ENCODE peak calls at places on chromosomes 12 and 14, in seven cellular contexts. I, K, M, C, X, L and Z are unnamed samples. For H3K4me1, the result is how much of the 10 kb centered on the place peaks cover.

GRCh38 chr14:87175175-87175574 is 817.8 kb downstream of the GALC start:
- DNase-seq in I (no peak), K (no peak), M (no peak), C (no peak), X (no peak), L (no peak), Z (no peak)

GRCh38 chr12:50380761-50381325 is 15.6 kb downstream of the FAM186A start:
- DNase-seq in I (no peak), K (no peak), M (no peak), C (no peak), X (no peak), L (no peak), Z (no peak)

GRCh38 chr12:58925111-58925732 is 4.9 kb upstream of the LRIG3 start:
- DNase-seq in I (no peak), K (no peak), M (no peak), C (no peak), X (peak), L (peak), Z (peak)

GRCh38 chr12:118055144-118055557 is 5.8 kb downstream of the WSB2 start:
- DNase-seq in I (peak), K (peak), M (no peak), C (peak), X (no peak), L (peak), Z (peak)

GRCh38 chr14:85528080-85528881 is 1.7 kb upstream of the FLRT2 start:
- DNase-seq in I (no peak), K (peak), M (no peak), C (no peak), X (peak), L (peak), Z (no peak)

GRCh38 chr12:10771132-10771733 is 31.2 kb downstream of the TAS2R7 start:
- DNase-seq in I (no peak), K (peak), M (no peak), C (no peak), X (peak), L (no peak), Z (no peak)

GRCh38 chr14:76011959-76012802 is 26.6 kb downstream of the IFT43 start:
- DNase-seq in I (peak), K (no peak), M (peak), C (peak), X (peak), L (no peak), Z (no peak)

GRCh38 chr14:32709072-32709471 is 229.6 kb upstream of the NPAS3 start:
- DNase-seq in I (no peak), K (peak), M (no peak), C (peak), X (peak), L (no peak), Z (no peak)

GRCh38 chr14:77302926-77303325 is 17.8 kb downstream of the POMT2 start:
- DNase-seq in I (no peak), K (peak), M (no peak), C (no peak), X (peak), L (no peak), Z (no peak)

GRCh38 chr12:102503871-102504270 is 23.5 kb upstream of the IGF1 start:
- DNase-seq in I (no peak), K (no peak), M (no peak), C (no peak), X (no peak), L (no peak), Z (no peak)

GRCh38 chr12:1881301-1881700 is 37.2 kb downstream of the CACNA2D4 start:
- DNase-seq in I (no peak), K (no peak), M (peak), C (no peak), X (no peak), L (no peak), Z (no peak)

GRCh38 chr14:68278568-68279436 is 459.2 kb downstream of the RAD51B start:
- DNase-seq in I (no peak), K (peak), M (no peak), C (no peak), X (peak), L (peak), Z (no peak)

GRCh38 chr12:66596189-66596588 is 82.7 kb downstream of the GRIP1 start:
- DNase-seq in I (no peak), K (no peak), M (no peak), C (no peak), X (peak), L (no peak), Z (no peak)

GRCh38 chr12:124379938-124380754 is 85.3 kb downstream of the RFLNA start:
- DNase-seq in I (peak), K (peak), M (peak), C (peak), X (peak), L (no peak), Z (no peak)

GRCh38 chr14:100278702-100279101 is 27.5 kb downstream of the SLC25A29 start:
- DNase-seq in I (no peak), K (no peak), M (no peak), C (no peak), X (peak), L (no peak), Z (no peak)
- TF ChIP-seq CTCF in I (no peak), K (no peak), M (no peak), C (no peak), X (peak), L (no peak), Z (no peak)

GRCh38 chr12:81216739-81217138 is 138.9 kb downstream of the ACSS3 start:
- DNase-seq in I (no peak), K (no peak), M (no peak), C (no peak), X (no peak), L (no peak), Z (no peak)

GRCh38 chr12:81224626-81225025 is 146.7 kb downstream of the ACSS3 start:
- DNase-seq in I (no peak), K (no peak), M (no peak), C (no peak), X (no peak), L (no peak), Z (no peak)

GRCh38 chr12:81222841-81223595 is 145.1 kb downstream of the ACSS3 start:
- DNase-seq in I (no peak), K (no peak), M (no peak), C (no peak), X (no peak), L (no peak), Z (no peak)

GRCh38 chr12:81221681-81222080 is 143.8 kb downstream of the ACSS3 start:
- DNase-seq in I (no peak), K (no peak), M (no peak), C (no peak), X (no peak), L (no peak), Z (no peak)
- H3K4me3 ChIP-seq in I (no peak), K (no peak), M (no peak), C (no peak), X (no peak), L (no peak), Z (no peak)

GRCh38 chr14:69647216-69647615 is 35.8 kb downstream of the SUSD6 start:
- DNase-seq in I (no peak), K (no peak), M (no peak), C (no peak), X (no peak), L (no peak), Z (no peak)
- H3K4me1 ChIP-seq in I (half or more), K (half or more), M (half or more), C (under half), X (under half), L (half or more), Z (half or more)

DNA sequence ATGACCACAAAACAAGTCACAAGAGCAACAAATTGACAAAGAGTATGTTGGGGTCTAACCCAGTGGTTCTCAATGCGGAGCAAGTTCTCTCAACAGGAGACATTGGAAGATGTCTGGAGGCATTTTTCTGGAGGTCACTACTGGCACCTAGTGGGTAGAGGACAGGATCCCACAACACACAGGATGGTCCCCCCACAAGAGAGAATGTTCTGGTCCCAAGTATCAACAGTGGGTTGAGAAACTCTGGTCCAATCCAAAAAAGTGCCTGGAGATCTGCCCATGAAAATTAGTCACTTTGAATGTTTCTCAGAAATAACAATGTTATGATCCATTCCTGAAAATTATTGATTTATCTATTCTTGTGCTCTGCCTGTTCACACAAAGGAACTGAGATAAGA is 3.3 kb downstream of the SSH1 start:
- DNase-seq in I (no peak), K (peak), M (no peak), C (peak), X (peak), L (no peak), Z (no peak)
- TF ChIP-seq CTCF in I (peak), K (peak), M (peak), C (peak), X (peak), L (no peak), Z (no peak)

GRCh38 chr12:128458301-128458974 is 191.5 kb downstream of the TMEM132C start:
- DNase-seq in I (no peak), K (no peak), M (no peak), C (no peak), X (no peak), L (no peak), Z (no peak)

GRCh38 chr12:128463881-128464280 is 196.9 kb downstream of the TMEM132C start:
- DNase-seq in I (no peak), K (no peak), M (no peak), C (no peak), X (no peak), L (no peak), Z (no peak)

GRCh38 chr12:128455849-128456248 is 188.9 kb downstream of the TMEM132C start:
- DNase-seq in I (no peak), K (no peak), M (no peak), C (no peak), X (no peak), L (no peak), Z (no peak)

GRCh38 chr12:128459067-128459466 is 192.1 kb downstream of the TMEM132C start:
- DNase-seq in I (no peak), K (no peak), M (no peak), C (no peak), X (no peak), L (no peak), Z (no peak)
- H3K4me3 ChIP-seq in I (no peak), K (no peak), M (no peak), C (no peak), X (no peak), L (no peak), Z (no peak)

GRCh38 chr12:116125084-116125483 is 152.4 kb downstream of the MED13L start:
- DNase-seq in I (no peak), K (no peak), M (no peak), C (no peak), X (no peak), L (no peak), Z (no peak)
- H3K4me1 ChIP-seq in I (under half), K (half or more), M (under half), C (under half), X (half or more), L (half or more), Z (under half)

GRCh38 chr14:51651388-51652167 is at the start of gene FRMD6:
- DNase-seq in I (peak), K (peak), M (peak), C (peak), X (peak), L (peak), Z (peak)

GRCh38 chr14:51654549-51654879 is 2.8 kb downstream of the FRMD6 start:
- DNase-seq in I (no peak), K (no peak), M (no peak), C (no peak), X (no peak), L (no peak), Z (no peak)

GRCh38 chr14:51652168-51653095 is 722 bp downstream of the FRMD6 start:
- DNase-seq in I (peak), K (no peak), M (peak), C (peak), X (no peak), L (peak), Z (no peak)

GRCh38 chr14:51653855-51654548 is 2.3 kb downstream of the FRMD6 start:
- DNase-seq in I (no peak), K (no peak), M (no peak), C (no peak), X (no peak), L (no peak), Z (no peak)

DNA sequence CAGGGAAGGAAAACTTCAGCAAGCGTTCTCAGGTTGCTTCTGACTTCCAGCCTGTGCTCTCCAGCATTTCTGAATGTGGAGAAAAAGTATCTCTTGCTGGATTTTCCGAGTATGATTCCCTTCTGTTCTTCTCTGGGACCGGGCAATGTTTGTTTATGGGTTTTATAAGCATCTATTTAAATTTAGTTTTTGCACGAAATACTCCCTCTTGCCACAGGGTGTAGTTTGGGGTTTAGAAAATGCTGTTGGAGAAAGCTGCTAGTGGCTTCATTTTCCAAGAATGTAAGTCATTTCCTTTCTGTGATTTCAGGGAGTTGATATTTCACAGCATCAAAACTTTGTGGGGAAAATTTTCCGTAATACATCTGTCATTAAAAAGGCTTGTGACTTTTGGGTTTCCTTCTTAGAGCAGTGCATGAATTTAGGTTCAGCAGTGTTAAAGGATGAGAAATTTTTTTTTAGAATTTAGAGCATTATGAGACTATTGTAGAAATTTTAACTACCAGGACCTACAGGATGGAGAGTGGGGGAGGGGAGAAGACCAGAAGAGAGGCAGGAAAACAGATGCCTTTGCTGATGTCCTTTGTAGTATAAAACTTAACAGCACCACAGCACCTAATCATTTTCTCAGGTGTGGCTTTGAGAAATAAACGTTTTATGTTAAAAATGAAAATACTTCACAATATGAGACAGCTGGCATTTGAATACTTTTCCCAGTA is 1.5 kb downstream of the FRMD6 start:
- DNase-seq in I (no peak), K (peak), M (no peak), C (peak), X (peak), L (no peak), Z (no peak)
- TF ChIP-seq CTCF in I (peak), K (peak), M (no peak), C (peak), X (peak), L (no peak), Z (no peak)

GRCh38 chr12:105091495-105092206 is 7.4 kb upstream of the ALDH1L2 start:
- DNase-seq in I (no peak), K (no peak), M (no peak), C (no peak), X (no peak), L (no peak), Z (no peak)
- H3K4me3 ChIP-seq in I (no peak), K (no peak), M (no peak), C (no peak), X (no peak), L (no peak), Z (peak)

DNA sequence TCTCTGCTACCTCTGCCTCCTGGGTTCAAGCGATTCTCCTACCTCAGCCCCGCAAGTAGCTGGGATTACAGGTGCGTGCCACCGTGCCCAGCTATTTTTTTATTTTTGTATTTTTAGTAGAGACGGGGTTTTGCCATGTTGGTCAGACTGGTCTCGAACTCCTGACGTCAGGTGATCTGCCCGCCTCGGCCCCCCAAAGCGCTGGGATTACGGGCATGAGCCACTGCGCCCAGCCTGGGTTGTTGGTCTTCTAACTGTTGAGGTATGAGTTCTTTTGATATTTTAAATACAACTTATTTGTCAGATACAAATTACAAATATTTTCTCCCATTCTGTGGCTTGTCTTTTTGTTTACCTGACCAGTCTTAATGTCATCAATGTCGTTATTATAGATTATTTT is 95.9 kb downstream of the PCNX1 start:
- DNase-seq in I (no peak), K (no peak), M (no peak), C (no peak), X (no peak), L (no peak), Z (no peak)
- H3K4me1 ChIP-seq in I (under half), K (under half), M (under half), C (under half), X (half or more), L (under half), Z (under half)